ENCODE peak calls at places on chromosomes 1 and 21, in five cellular contexts. One of them, this sample, is unnamed.
A peak's percentile ranks its signal among the peaks of the same experiment; 100 is the strongest.

GRCh38 chr1:178632619-178633018 is 92.4 kb upstream of the RALGPS2 start:
- DNase-seq in stimulated activated naive CD4-positive, alpha-beta T cell: no peak
- DNase-seq in stimulated activated CD8-positive, alpha-beta memory T cell treated with anti-CD3 and anti-CD28 coated beads, Interleukin-15, amount 100 ng/mL, for 1 hour: no peak
- DNase-seq in HuH-7: no peak
- DNase-seq in PC-3: peak; percentile 62
- DNase-seq in this sample: no peak

GRCh38 chr1:227390525-227390924 is 72.2 kb upstream of the CDC42BPA start:
- DNase-seq in stimulated activated naive CD4-positive, alpha-beta T cell: no peak
- DNase-seq in stimulated activated CD8-positive, alpha-beta memory T cell treated with anti-CD3 and anti-CD28 coated beads, Interleukin-15, amount 100 ng/mL, for 1 hour: no peak
- DNase-seq in HuH-7: no peak
- DNase-seq in PC-3: no peak
- DNase-seq in this sample: no peak

GRCh38 chr1:113998361-113998760 is 19.1 kb downstream of the OLFML3 start:
- DNase-seq in stimulated activated naive CD4-positive, alpha-beta T cell: no peak
- DNase-seq in stimulated activated CD8-positive, alpha-beta memory T cell treated with anti-CD3 and anti-CD28 coated beads, Interleukin-15, amount 100 ng/mL, for 1 hour: no peak
- DNase-seq in HuH-7: no peak
- DNase-seq in PC-3: no peak
- DNase-seq in this sample: no peak

GRCh38 chr1:115052454-115053083 is 22.9 kb downstream of the TSHB start:
- DNase-seq in stimulated activated naive CD4-positive, alpha-beta T cell: peak; percentile 24
- DNase-seq in stimulated activated CD8-positive, alpha-beta memory T cell treated with anti-CD3 and anti-CD28 coated beads, Interleukin-15, amount 100 ng/mL, for 1 hour: peak; percentile 24
- DNase-seq in HuH-7: peak; percentile 51
- DNase-seq in PC-3: peak; percentile 86
- DNase-seq in this sample: peak; percentile 67

GRCh38 chr1:1598051-1598719 is 1.8 kb downstream of the FNDC10 start:
- DNase-seq in stimulated activated naive CD4-positive, alpha-beta T cell: no peak
- DNase-seq in stimulated activated CD8-positive, alpha-beta memory T cell treated with anti-CD3 and anti-CD28 coated beads, Interleukin-15, amount 100 ng/mL, for 1 hour: no peak
- DNase-seq in HuH-7: no peak
- DNase-seq in PC-3: no peak
- DNase-seq in this sample: no peak

GRCh38 chr1:85734961-85735360 is 26.7 kb upstream of the ZNHIT6 start:
- DNase-seq in stimulated activated naive CD4-positive, alpha-beta T cell: no peak
- DNase-seq in stimulated activated CD8-positive, alpha-beta memory T cell treated with anti-CD3 and anti-CD28 coated beads, Interleukin-15, amount 100 ng/mL, for 1 hour: no peak
- DNase-seq in HuH-7: no peak
- DNase-seq in PC-3: no peak
- DNase-seq in this sample: no peak

GRCh38 chr1:150763631-150764223 is 1.9 kb downstream of the CTSS start:
- DNase-seq in stimulated activated naive CD4-positive, alpha-beta T cell: no peak
- DNase-seq in stimulated activated CD8-positive, alpha-beta memory T cell treated with anti-CD3 and anti-CD28 coated beads, Interleukin-15, amount 100 ng/mL, for 1 hour: no peak
- DNase-seq in HuH-7: no peak
- DNase-seq in PC-3: no peak
- DNase-seq in this sample: no peak

GRCh38 chr21:37000381-37000780 is 6.1 kb upstream of the RIPPLY3 start:
- DNase-seq in stimulated activated naive CD4-positive, alpha-beta T cell: no peak
- DNase-seq in stimulated activated CD8-positive, alpha-beta memory T cell treated with anti-CD3 and anti-CD28 coated beads, Interleukin-15, amount 100 ng/mL, for 1 hour: no peak
- DNase-seq in HuH-7: no peak
- DNase-seq in PC-3: peak; percentile 49
- DNase-seq in this sample: no peak

GRCh38 chr21:43034098-43034497 is 41.5 kb downstream of the CBS start:
- DNase-seq in stimulated activated naive CD4-positive, alpha-beta T cell: no peak
- DNase-seq in stimulated activated CD8-positive, alpha-beta memory T cell treated with anti-CD3 and anti-CD28 coated beads, Interleukin-15, amount 100 ng/mL, for 1 hour: no peak
- DNase-seq in HuH-7: no peak
- DNase-seq in PC-3: peak; percentile 48
- DNase-seq in this sample: no peak

GRCh38 chr1:224217655-224218615 is 34.9 kb downstream of the DEGS1 start:
- DNase-seq in stimulated activated naive CD4-positive, alpha-beta T cell: no peak
- DNase-seq in stimulated activated CD8-positive, alpha-beta memory T cell treated with anti-CD3 and anti-CD28 coated beads, Interleukin-15, amount 100 ng/mL, for 1 hour: no peak
- DNase-seq in HuH-7: no peak
- DNase-seq in PC-3: no peak
- DNase-seq in this sample: no peak

GRCh38 chr1:193700710-193701355 is 514.4 kb upstream of the B3GALT2 start:
- DNase-seq in stimulated activated naive CD4-positive, alpha-beta T cell: no peak
- DNase-seq in stimulated activated CD8-positive, alpha-beta memory T cell treated with anti-CD3 and anti-CD28 coated beads, Interleukin-15, amount 100 ng/mL, for 1 hour: no peak
- DNase-seq in HuH-7: no peak
- DNase-seq in PC-3: peak; percentile 81
- DNase-seq in this sample: no peak

GRCh38 chr1:151310986-151311385 is 16.2 kb downstream of the PI4KB start:
- DNase-seq in stimulated activated naive CD4-positive, alpha-beta T cell: no peak
- DNase-seq in stimulated activated CD8-positive, alpha-beta memory T cell treated with anti-CD3 and anti-CD28 coated beads, Interleukin-15, amount 100 ng/mL, for 1 hour: no peak
- DNase-seq in HuH-7: no peak
- DNase-seq in PC-3: no peak
- DNase-seq in this sample: no peak

This sample was measured in NCI-H1930.